ENCODE peak calls at places on chromosome X, in ten cellular contexts. One of them, this sample, is unnamed.

GRCh38 chrX:44748014-44748413 is 95.8 kb upstream of the DUSP21 start:
- DNase-seq in endothelial cell of umbilical vein: no peak
- DNase-seq in K562: no peak
- DNase-seq in prostate gland: no peak
- DNase-seq in esophagus muscularis mucosa: no peak
- DNase-seq in upper lobe of left lung: no peak
- DNase-seq in spleen: no peak
- DNase-seq in H1: no peak
- DNase-seq in suprapubic skin: no peak
- DNase-seq in HCT116: no peak
- DNase-seq in this sample: no peak

GRCh38 chrX:9379697-9380551 is 84.9 kb upstream of the TBL1X start:
- DNase-seq in esophagus muscularis mucosa: no peak
- DNase-seq in suprapubic skin: no peak
- DNase-seq in spleen: no peak
- DNase-seq in upper lobe of left lung: no peak
- DNase-seq in HCT116: peak
- DNase-seq in K562: no peak
- DNase-seq in H1: no peak
- DNase-seq in endothelial cell of umbilical vein: no peak
- DNase-seq in prostate gland: no peak
- DNase-seq in this sample: no peak

GRCh38 chrX:323721-324628 is 5.4 kb upstream of the GTPBP6 start:
- DNase-seq in HCT116: peak
- DNase-seq in K562: no peak
- DNase-seq in suprapubic skin: peak
- DNase-seq in upper lobe of left lung: peak
- DNase-seq in esophagus muscularis mucosa: no peak
- DNase-seq in endothelial cell of umbilical vein: no peak
- DNase-seq in prostate gland: no peak
- DNase-seq in spleen: peak
- DNase-seq in H1: no peak
- DNase-seq in this sample: peak

GRCh38 chrX:70497026-70497425 is 52.4 kb downstream of the DLG3 start:
- DNase-seq in prostate gland: no peak
- DNase-seq in upper lobe of left lung: no peak
- DNase-seq in spleen: no peak
- DNase-seq in HCT116: no peak
- DNase-seq in esophagus muscularis mucosa: no peak
- DNase-seq in suprapubic skin: no peak
- DNase-seq in K562: no peak
- DNase-seq in H1: no peak
- DNase-seq in endothelial cell of umbilical vein: no peak
- DNase-seq in this sample: no peak

GRCh38 chrX:24963823-24964222 is 51.9 kb downstream of the ARX start:
- DNase-seq in K562: no peak
- DNase-seq in prostate gland: no peak
- DNase-seq in spleen: no peak
- DNase-seq in suprapubic skin: no peak
- DNase-seq in H1: no peak
- DNase-seq in upper lobe of left lung: no peak
- DNase-seq in esophagus muscularis mucosa: no peak
- DNase-seq in endothelial cell of umbilical vein: no peak
- DNase-seq in HCT116: no peak
- DNase-seq in this sample: no peak

GRCh38 chrX:68827848-68828562 is 816 bp upstream of the EFNB1 start:
- DNase-seq in H1: peak
- DNase-seq in prostate gland: peak
- DNase-seq in suprapubic skin: peak
- DNase-seq in spleen: peak
- DNase-seq in endothelial cell of umbilical vein: peak
- DNase-seq in K562: peak
- DNase-seq in HCT116: peak
- DNase-seq in esophagus muscularis mucosa: peak
- DNase-seq in upper lobe of left lung: peak
- DNase-seq in this sample: peak

GRCh38 chrX:120575379-120576114 is 14.8 kb upstream of the CUL4B start:
- DNase-seq in HCT116: no peak
- DNase-seq in upper lobe of left lung: no peak
- DNase-seq in spleen: no peak
- DNase-seq in esophagus muscularis mucosa: no peak
- DNase-seq in H1: no peak
- DNase-seq in endothelial cell of umbilical vein: no peak
- DNase-seq in prostate gland: no peak
- DNase-seq in K562: peak
- DNase-seq in suprapubic skin: no peak
- DNase-seq in this sample: no peak

GRCh38 chrX:84175274-84175673 is 12.7 kb downstream of the RPS6KA6 start:
- DNase-seq in suprapubic skin: no peak
- DNase-seq in prostate gland: no peak
- DNase-seq in K562: no peak
- DNase-seq in esophagus muscularis mucosa: no peak
- DNase-seq in spleen: no peak
- DNase-seq in upper lobe of left lung: no peak
- DNase-seq in endothelial cell of umbilical vein: no peak
- DNase-seq in H1: no peak
- DNase-seq in HCT116: no peak
- DNase-seq in this sample: no peak

GRCh38 chrX:133928365-133928764 is 57.0 kb downstream of the GPC3 start:
- DNase-seq in upper lobe of left lung: no peak
- DNase-seq in K562: no peak
- DNase-seq in esophagus muscularis mucosa: no peak
- DNase-seq in H1: no peak
- DNase-seq in spleen: no peak
- DNase-seq in suprapubic skin: no peak
- DNase-seq in HCT116: no peak
- DNase-seq in prostate gland: no peak
- DNase-seq in endothelial cell of umbilical vein: no peak
- DNase-seq in this sample: no peak

GRCh38 chrX:128517691-128518090 is 465.5 kb upstream of the ACTRT1 start:
- DNase-seq in H1: no peak
- DNase-seq in suprapubic skin: no peak
- DNase-seq in esophagus muscularis mucosa: no peak
- DNase-seq in prostate gland: no peak
- DNase-seq in upper lobe of left lung: no peak
- DNase-seq in K562: no peak
- DNase-seq in HCT116: no peak
- DNase-seq in endothelial cell of umbilical vein: no peak
- DNase-seq in spleen: no peak
- DNase-seq in this sample: no peak

GRCh38 chrX:96563663-96564062 is 121.0 kb upstream of the DIAPH2 start:
- DNase-seq in prostate gland: peak
- DNase-seq in K562: no peak
- DNase-seq in spleen: no peak
- DNase-seq in endothelial cell of umbilical vein: no peak
- DNase-seq in H1: no peak
- DNase-seq in suprapubic skin: no peak
- DNase-seq in HCT116: no peak
- DNase-seq in upper lobe of left lung: no peak
- DNase-seq in esophagus muscularis mucosa: no peak
- DNase-seq in this sample: no peak

GRCh38 chrX:47643926-47644325 is 6.4 kb downstream of the ELK1 start:
- DNase-seq in H1: no peak
- DNase-seq in esophagus muscularis mucosa: no peak
- DNase-seq in K562: no peak
- DNase-seq in prostate gland: no peak
- DNase-seq in suprapubic skin: no peak
- DNase-seq in endothelial cell of umbilical vein: peak
- DNase-seq in upper lobe of left lung: no peak
- DNase-seq in spleen: no peak
- DNase-seq in HCT116: no peak
- DNase-seq in this sample: no peak

DNA sequence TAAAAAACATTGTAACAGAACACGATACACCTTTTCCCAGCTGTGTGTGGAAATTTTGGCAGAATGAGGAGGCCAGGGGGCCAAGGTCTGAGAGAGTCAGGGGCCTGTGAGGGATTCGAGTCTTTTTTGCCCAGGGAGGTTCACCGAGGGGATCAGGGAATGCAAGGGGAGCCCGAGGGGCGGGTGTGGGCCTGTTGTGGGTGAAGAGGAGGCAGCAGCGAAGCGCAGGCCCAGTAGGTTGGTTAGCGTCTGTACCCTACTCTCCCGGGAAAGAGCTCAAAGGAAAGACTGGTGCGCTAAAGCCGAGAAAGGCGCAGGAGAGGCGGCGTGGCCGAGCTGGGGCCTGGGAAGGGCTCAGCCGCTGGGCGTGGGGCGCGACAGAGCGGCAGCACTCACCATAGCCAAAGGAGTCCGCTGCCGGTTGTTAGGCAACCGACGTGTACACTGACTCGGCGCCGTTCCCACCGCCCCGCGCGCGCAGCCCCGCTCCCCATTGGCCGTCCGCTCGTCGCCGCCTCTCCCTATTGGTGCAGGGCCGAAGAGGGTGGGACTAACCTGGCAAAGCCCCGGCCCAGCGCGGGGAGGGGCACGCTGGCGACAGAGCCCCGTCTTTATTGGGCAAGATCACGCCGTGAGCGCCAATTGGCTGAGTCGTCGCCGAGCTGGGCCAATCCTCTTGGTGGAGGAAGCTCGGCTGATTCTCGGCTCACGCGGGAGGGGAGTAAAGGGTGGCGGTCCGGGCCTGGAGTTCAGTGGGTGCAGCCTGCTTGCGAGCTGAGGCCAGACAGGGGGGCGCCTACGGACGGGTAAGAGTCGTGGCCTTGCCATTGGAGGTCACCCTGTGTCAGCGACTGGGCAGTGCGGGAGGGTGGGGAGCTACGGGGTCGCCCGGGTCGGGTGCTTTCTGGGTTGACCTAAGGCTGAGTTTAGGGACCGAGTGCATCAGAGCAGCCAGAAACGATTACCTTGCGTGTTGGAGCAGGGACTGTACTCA is at the start of the genes CETN2 and NSDHL:
- DNase-seq in suprapubic skin: peak
- DNase-seq in spleen: peak
- DNase-seq in H1: peak
- DNase-seq in prostate gland: peak
- DNase-seq in K562: peak
- DNase-seq in upper lobe of left lung: peak
- DNase-seq in endothelial cell of umbilical vein: peak
- DNase-seq in HCT116: peak
- DNase-seq in esophagus muscularis mucosa: peak
- DNase-seq in this sample: peak
- TF ChIP-seq POLR2A in suprapubic skin: no peak
- TF ChIP-seq POLR2A in spleen: no peak
- TF ChIP-seq POLR2A in H1: no peak
- TF ChIP-seq POLR2A in prostate gland: peak
- TF ChIP-seq POLR2A in K562: peak
- TF ChIP-seq POLR2A in upper lobe of left lung: no peak
- TF ChIP-seq POLR2A in endothelial cell of umbilical vein: peak
- TF ChIP-seq POLR2A in HCT116: no peak
- TF ChIP-seq POLR2A in esophagus muscularis mucosa: no peak
- TF ChIP-seq POLR2A in this sample: no peak

GRCh38 chrX:131764224-131764623 is 220.3 kb downstream of the OR13H1 start:
- DNase-seq in K562: no peak
- DNase-seq in upper lobe of left lung: no peak
- DNase-seq in spleen: no peak
- DNase-seq in prostate gland: no peak
- DNase-seq in suprapubic skin: no peak
- DNase-seq in H1: no peak
- DNase-seq in HCT116: no peak
- DNase-seq in endothelial cell of umbilical vein: no peak
- DNase-seq in esophagus muscularis mucosa: no peak
- DNase-seq in this sample: no peak

GRCh38 chrX:131763674-131764073 is 219.8 kb downstream of the OR13H1 start:
- DNase-seq in prostate gland: no peak
- DNase-seq in K562: no peak
- DNase-seq in spleen: peak
- DNase-seq in H1: no peak
- DNase-seq in endothelial cell of umbilical vein: no peak
- DNase-seq in HCT116: no peak
- DNase-seq in upper lobe of left lung: peak
- DNase-seq in suprapubic skin: no peak
- DNase-seq in esophagus muscularis mucosa: no peak
- DNase-seq in this sample: peak

GRCh38 chrX:131762802-131763234 is 218.9 kb downstream of the OR13H1 start:
- DNase-seq in H1: no peak
- DNase-seq in HCT116: no peak
- DNase-seq in suprapubic skin: no peak
- DNase-seq in upper lobe of left lung: peak
- DNase-seq in esophagus muscularis mucosa: no peak
- DNase-seq in spleen: no peak
- DNase-seq in prostate gland: no peak
- DNase-seq in endothelial cell of umbilical vein: no peak
- DNase-seq in K562: no peak
- DNase-seq in this sample: peak
- H3K4me3 ChIP-seq in H1: no peak
- H3K4me3 ChIP-seq in HCT116: no peak
- H3K4me3 ChIP-seq in suprapubic skin: no peak
- H3K4me3 ChIP-seq in upper lobe of left lung: no peak
- H3K4me3 ChIP-seq in esophagus muscularis mucosa: no peak
- H3K4me3 ChIP-seq in spleen: no peak
- H3K4me3 ChIP-seq in prostate gland: no peak
- H3K4me3 ChIP-seq in endothelial cell of umbilical vein: no peak
- H3K4me3 ChIP-seq in K562: no peak
- H3K4me3 ChIP-seq in this sample: peak

DNA sequence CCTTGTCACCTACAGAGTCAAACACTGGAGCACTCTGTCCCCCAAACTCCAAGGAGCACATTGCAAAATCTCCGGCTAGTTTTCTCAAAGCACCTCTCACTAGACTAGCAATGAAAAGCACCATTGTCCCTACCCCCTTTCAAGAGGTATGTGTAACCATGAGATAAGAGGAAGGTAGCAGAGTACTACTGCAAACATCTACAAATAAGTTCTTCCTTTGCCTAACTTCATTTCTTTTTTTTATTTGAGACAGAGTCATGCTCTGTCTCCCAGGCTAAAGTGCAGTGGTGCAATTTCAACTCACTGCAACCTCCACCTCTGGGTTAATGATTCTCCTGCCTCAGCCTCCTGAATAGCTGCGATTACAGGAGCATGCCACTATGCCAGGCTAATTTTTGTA is 17.7 kb downstream of the PPP4R3C start:
- DNase-seq in HCT116: no peak
- DNase-seq in endothelial cell of umbilical vein: no peak
- DNase-seq in spleen: no peak
- DNase-seq in suprapubic skin: no peak
- DNase-seq in H1: no peak
- DNase-seq in esophagus muscularis mucosa: no peak
- DNase-seq in upper lobe of left lung: no peak
- DNase-seq in prostate gland: no peak
- DNase-seq in K562: no peak
- DNase-seq in this sample: no peak
- TF ChIP-seq POLR2AphosphoS5 in HCT116: no peak
- TF ChIP-seq POLR2AphosphoS5 in endothelial cell of umbilical vein: no peak
- TF ChIP-seq POLR2AphosphoS5 in spleen: no peak
- TF ChIP-seq POLR2AphosphoS5 in suprapubic skin: no peak
- TF ChIP-seq POLR2AphosphoS5 in H1: no peak
- TF ChIP-seq POLR2AphosphoS5 in esophagus muscularis mucosa: no peak
- TF ChIP-seq POLR2AphosphoS5 in upper lobe of left lung: no peak
- TF ChIP-seq POLR2AphosphoS5 in prostate gland: no peak
- TF ChIP-seq POLR2AphosphoS5 in K562: no peak
- TF ChIP-seq POLR2AphosphoS5 in this sample: no peak

DNA sequence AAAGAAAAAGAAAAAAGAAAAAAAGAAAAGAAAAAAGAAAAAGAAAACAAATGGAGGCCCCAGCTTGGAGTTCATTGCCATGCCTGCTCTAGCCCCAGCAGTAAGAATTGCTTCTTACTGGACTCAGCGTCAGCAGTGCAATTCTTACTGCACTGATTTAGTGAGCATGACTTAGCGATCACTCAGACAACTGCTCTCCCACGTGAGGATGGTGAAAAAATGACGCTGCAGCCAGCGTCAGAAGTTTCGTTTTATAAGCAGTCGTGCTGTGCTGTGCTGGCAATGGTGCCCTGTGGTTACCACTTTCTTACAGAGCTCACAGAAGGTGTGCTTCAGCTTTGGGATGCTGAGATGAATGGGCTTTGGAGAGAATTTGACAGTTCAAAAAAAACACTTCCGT is 68.3 kb upstream of the DDX3X start:
- DNase-seq in prostate gland: no peak
- DNase-seq in HCT116: no peak
- DNase-seq in suprapubic skin: no peak
- DNase-seq in H1: no peak
- DNase-seq in esophagus muscularis mucosa: no peak
- DNase-seq in K562: no peak
- DNase-seq in endothelial cell of umbilical vein: no peak
- DNase-seq in spleen: no peak
- DNase-seq in upper lobe of left lung: peak
- DNase-seq in this sample: peak
- TF ChIP-seq POLR2A in prostate gland: no peak
- TF ChIP-seq POLR2A in HCT116: no peak
- TF ChIP-seq POLR2A in suprapubic skin: no peak
- TF ChIP-seq POLR2A in H1: no peak
- TF ChIP-seq POLR2A in esophagus muscularis mucosa: no peak
- TF ChIP-seq POLR2A in K562: no peak
- TF ChIP-seq POLR2A in endothelial cell of umbilical vein: no peak
- TF ChIP-seq POLR2A in spleen: no peak
- TF ChIP-seq POLR2A in upper lobe of left lung: no peak
- TF ChIP-seq POLR2A in this sample: no peak

This sample was measured in sigmoid colon.